ENCODE peak calls at places on chromosomes 13 and 19, in ten cellular contexts. M is lung microvascular endothelial cell; I is anterior cingulate cortex; G is stimulated activated effector memory CD8-positive, alpha-beta T cell treated with anti-CD3 and anti-CD28 coated beads, Interleukin-12 subunit alpha, Interleukin-12 subunit beta, amount 100 ng/mL, for 72 hours; V is activated CD4-positive, alpha-beta T cell treated with anti-CD3 and anti-CD28 coated beads, Interleukin-2, amount 50 U/mL, for 4 hours; R is progenitor cell of endocrine pancreas; W is DMS53; H is germinal center; Q is GM03348; K is activated naive CD4-positive, alpha-beta T cell treated with anti-CD3 and anti-CD28 coated beads, Interleukin-2, amount 50 U/mL, for 72 hours. Y is an unnamed sample.

GRCh38 chr19:42290523-42291436 is 11.2 kb upstream of the PRR19 start:
- DNase-seq in M (peak), I (no peak), G (no peak), V (peak), R (peak), W (peak), H (peak), Q (peak), K (peak), Y (no peak)

GRCh38 chr13:84192125-84192524 is 309.9 kb upstream of the SLITRK1 start:
- DNase-seq in M (no peak), I (no peak), G (no peak), V (no peak), R (no peak), W (peak), H (no peak), Q (peak), K (no peak), Y (no peak)

GRCh38 chr19:36210497-36210896 is 4.0 kb downstream of the ZNF565 start:
- DNase-seq in M (no peak), I (no peak), G (no peak), V (no peak), R (no peak), W (no peak), H (no peak), Q (no peak), K (no peak), Y (no peak)

GRCh38 chr13:91158015-91158390 is 189.5 kb upstream of the MIR17HG start:
- DNase-seq in M (no peak), I (no peak), G (no peak), V (no peak), R (no peak), W (peak), H (no peak), Q (no peak), K (no peak), Y (no peak)

GRCh38 chr19:49799798-49800376 is 13.2 kb downstream of the FUZ start:
- DNase-seq in M (no peak), I (no peak), G (no peak), V (no peak), R (no peak), W (peak), H (no peak), Q (no peak), K (no peak), Y (no peak)

GRCh38 chr19:10817291-10818038 is 18.5 kb downstream of the TMED1 start:
- DNase-seq in M (peak), I (no peak), G (no peak), V (no peak), R (no peak), W (no peak), H (no peak), Q (peak), K (no peak), Y (no peak)

GRCh38 chr19:11699931-11700794 is 38.6 kb downstream of the ZNF823 start:
- DNase-seq in M (peak), I (no peak), G (no peak), V (no peak), R (no peak), W (peak), H (peak), Q (peak), K (peak), Y (peak)

GRCh38 chr19:1093330-1093729 is 1.8 kb downstream of the POLR2E start:
- DNase-seq in M (no peak), I (no peak), G (no peak), V (no peak), R (no peak), W (no peak), H (no peak), Q (no peak), K (no peak), Y (no peak)

GRCh38 chr13:42525035-42525504 is 48.9 kb upstream of the TNFSF11 start:
- DNase-seq in M (peak), I (no peak), G (no peak), V (no peak), R (no peak), W (peak), H (no peak), Q (no peak), K (no peak), Y (no peak)

GRCh38 chr19:51637362-51637978 is 7.3 kb upstream of the SIGLEC5 start:
- DNase-seq in M (peak), I (no peak), G (no peak), V (no peak), R (no peak), W (peak), H (no peak), Q (no peak), K (no peak), Y (no peak)

GRCh38 chr19:49430172-49430677 is 5.0 kb downstream of the GFY start:
- DNase-seq in M (no peak), I (no peak), G (no peak), V (no peak), R (no peak), W (peak), H (no peak), Q (no peak), K (no peak), Y (no peak)

GRCh38 chr13:66835040-66835628 is 395.0 kb downstream of the PCDH9 start:
- DNase-seq in M (peak), I (peak), G (no peak), V (no peak), R (no peak), W (peak), H (no peak), Q (no peak), K (no peak), Y (peak)

GRCh38 chr19:46517471-46517870 is 21.8 kb upstream of the PNMA8B start:
- DNase-seq in M (no peak), I (no peak), G (no peak), V (no peak), R (no peak), W (no peak), H (no peak), Q (no peak), K (no peak), Y (no peak)

GRCh38 chr13:32427852-32428580 is at the start of gene N4BP2L1:
- DNase-seq in M (peak), I (peak), G (peak), V (peak), R (peak), W (peak), H (peak), Q (peak), K (peak), Y (peak)